ENCODE peak calls at places on chromosomes 6 and 20, in eight cellular contexts. One of them, this sample, is unnamed. For H3K36me3, the result is how much of the 10 kb centered on the place peaks cover.

GRCh38 chr6:26312096-26312463 is 52.9 kb upstream of the BTN3A2 start:
- DNase-seq in transverse colon: no peak
- DNase-seq in stomach: no peak
- DNase-seq in colonic mucosa: no peak
- DNase-seq in endothelial cell of umbilical vein: no peak
- DNase-seq in upper lobe of right lung: no peak
- DNase-seq in pancreas: no peak
- DNase-seq in hepatocyte: no peak
- DNase-seq in this sample: no peak

GRCh38 chr6:14639983-14640599 is 522.5 kb downstream of the CD83 start:
- DNase-seq in transverse colon: no peak
- DNase-seq in stomach: no peak
- DNase-seq in colonic mucosa: no peak
- DNase-seq in endothelial cell of umbilical vein: no peak
- DNase-seq in upper lobe of right lung: no peak
- DNase-seq in pancreas: no peak
- DNase-seq in hepatocyte: no peak
- DNase-seq in this sample: no peak

GRCh38 chr6:140921366-140922226 is 1211.1 kb upstream of the GJE1 start:
- DNase-seq in transverse colon: peak
- DNase-seq in stomach: no peak
- DNase-seq in colonic mucosa: no peak
- DNase-seq in endothelial cell of umbilical vein: peak
- DNase-seq in upper lobe of right lung: no peak
- DNase-seq in pancreas: no peak
- DNase-seq in hepatocyte: peak
- DNase-seq in this sample: no peak

GRCh38 chr20:25549866-25550477 is 35.4 kb downstream of the NINL start:
- DNase-seq in transverse colon: no peak
- DNase-seq in stomach: no peak
- DNase-seq in colonic mucosa: no peak
- DNase-seq in endothelial cell of umbilical vein: no peak
- DNase-seq in upper lobe of right lung: no peak
- DNase-seq in pancreas: no peak
- DNase-seq in hepatocyte: no peak
- DNase-seq in this sample: no peak

GRCh38 chr6:56718236-56718635 is 75.5 kb upstream of the DST start:
- DNase-seq in transverse colon: no peak
- DNase-seq in stomach: no peak
- DNase-seq in colonic mucosa: no peak
- DNase-seq in endothelial cell of umbilical vein: no peak
- DNase-seq in upper lobe of right lung: no peak
- DNase-seq in pancreas: no peak
- DNase-seq in hepatocyte: no peak
- DNase-seq in this sample: no peak

GRCh38 chr6:167781066-167781767 is 45.5 kb upstream of the AFDN start:
- DNase-seq in transverse colon: no peak
- DNase-seq in stomach: no peak
- DNase-seq in colonic mucosa: no peak
- DNase-seq in endothelial cell of umbilical vein: no peak
- DNase-seq in upper lobe of right lung: no peak
- DNase-seq in pancreas: peak
- DNase-seq in hepatocyte: peak
- DNase-seq in this sample: no peak

GRCh38 chr6:115220760-115221159 is 839.9 kb downstream of the FRK start:
- DNase-seq in transverse colon: no peak
- DNase-seq in stomach: no peak
- DNase-seq in colonic mucosa: no peak
- DNase-seq in endothelial cell of umbilical vein: no peak
- DNase-seq in upper lobe of right lung: no peak
- DNase-seq in pancreas: no peak
- DNase-seq in hepatocyte: no peak
- DNase-seq in this sample: no peak

GRCh38 chr6:25259756-25260155 is 19.4 kb upstream of the CARMIL1 start:
- DNase-seq in transverse colon: no peak
- DNase-seq in stomach: no peak
- DNase-seq in colonic mucosa: no peak
- DNase-seq in endothelial cell of umbilical vein: no peak
- DNase-seq in upper lobe of right lung: no peak
- DNase-seq in pancreas: no peak
- DNase-seq in hepatocyte: no peak
- DNase-seq in this sample: no peak

GRCh38 chr6:134288538-134289203 is 29.2 kb downstream of the SGK1 start:
- DNase-seq in transverse colon: no peak
- DNase-seq in stomach: no peak
- DNase-seq in colonic mucosa: no peak
- DNase-seq in endothelial cell of umbilical vein: peak
- DNase-seq in upper lobe of right lung: no peak
- DNase-seq in pancreas: no peak
- DNase-seq in hepatocyte: peak
- DNase-seq in this sample: no peak

GRCh38 chr6:108127826-108128225 is 38.0 kb upstream of the NR2E1 start:
- DNase-seq in transverse colon: no peak
- DNase-seq in stomach: no peak
- DNase-seq in colonic mucosa: no peak
- DNase-seq in endothelial cell of umbilical vein: no peak
- DNase-seq in upper lobe of right lung: no peak
- DNase-seq in pancreas: no peak
- DNase-seq in hepatocyte: peak
- DNase-seq in this sample: no peak

GRCh38 chr20:56247954-56248782 is at the start of gene MC3R:
- DNase-seq in transverse colon: peak
- DNase-seq in stomach: peak
- DNase-seq in colonic mucosa: peak
- DNase-seq in endothelial cell of umbilical vein: peak
- DNase-seq in upper lobe of right lung: peak
- DNase-seq in pancreas: peak
- DNase-seq in hepatocyte: peak
- DNase-seq in this sample: no peak

GRCh38 chr6:76774750-76775396 is 688.4 kb downstream of the HTR1B start:
- DNase-seq in transverse colon: no peak
- DNase-seq in stomach: peak
- DNase-seq in colonic mucosa: no peak
- DNase-seq in endothelial cell of umbilical vein: peak
- DNase-seq in upper lobe of right lung: no peak
- DNase-seq in pancreas: peak
- DNase-seq in hepatocyte: peak
- DNase-seq in this sample: no peak

GRCh38 chr6:122207794-122208193 is 191.7 kb upstream of the HSF2 start:
- DNase-seq in transverse colon: no peak
- DNase-seq in stomach: no peak
- DNase-seq in colonic mucosa: no peak
- DNase-seq in endothelial cell of umbilical vein: no peak
- DNase-seq in upper lobe of right lung: no peak
- DNase-seq in pancreas: no peak
- DNase-seq in hepatocyte: no peak
- DNase-seq in this sample: no peak

GRCh38 chr6:169248521-169248971 is 5.1 kb downstream of the THBS2 start:
- DNase-seq in transverse colon: no peak
- DNase-seq in stomach: peak
- DNase-seq in colonic mucosa: no peak
- DNase-seq in endothelial cell of umbilical vein: no peak
- DNase-seq in upper lobe of right lung: no peak
- DNase-seq in pancreas: no peak
- DNase-seq in hepatocyte: no peak
- DNase-seq in this sample: peak

GRCh38 chr6:42043787-42044475 is 6.4 kb upstream of the TAF8 start:
- DNase-seq in transverse colon: peak
- DNase-seq in stomach: peak
- DNase-seq in colonic mucosa: peak
- DNase-seq in endothelial cell of umbilical vein: peak
- DNase-seq in upper lobe of right lung: peak
- DNase-seq in pancreas: peak
- DNase-seq in hepatocyte: peak
- DNase-seq in this sample: peak
- H3K4me3 ChIP-seq in transverse colon: no peak
- H3K4me3 ChIP-seq in stomach: peak
- H3K4me3 ChIP-seq in colonic mucosa: no peak
- H3K4me3 ChIP-seq in endothelial cell of umbilical vein: no peak
- H3K4me3 ChIP-seq in upper lobe of right lung: peak
- H3K4me3 ChIP-seq in pancreas: no peak
- H3K4me3 ChIP-seq in hepatocyte: no peak
- H3K4me3 ChIP-seq in this sample: no peak

DNA sequence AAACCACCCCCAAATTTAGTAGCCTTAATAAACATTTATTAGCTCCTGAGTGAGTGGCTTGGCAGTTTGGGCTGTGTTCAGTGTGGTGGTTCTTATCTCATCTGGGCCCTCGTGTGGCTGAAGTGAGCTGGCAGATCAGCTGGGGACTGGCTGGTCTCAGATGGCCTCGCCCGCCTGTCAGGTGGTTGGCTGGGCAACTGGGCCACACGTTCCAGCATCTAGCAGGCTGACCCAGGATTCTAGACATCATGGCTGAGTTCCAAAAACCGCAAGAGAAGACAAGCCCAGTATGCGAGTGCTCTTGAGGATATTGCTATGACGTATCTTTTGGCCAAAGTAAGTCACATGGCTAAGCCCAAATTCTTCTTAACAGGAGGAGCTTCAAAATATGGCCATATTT is 28.9 kb downstream of the EIF2S2 start:
- DNase-seq in transverse colon: peak
- DNase-seq in stomach: peak
- DNase-seq in colonic mucosa: peak
- DNase-seq in endothelial cell of umbilical vein: peak
- DNase-seq in upper lobe of right lung: peak
- DNase-seq in pancreas: peak
- DNase-seq in hepatocyte: peak
- DNase-seq in this sample: peak
- H3K36me3 ChIP-seq in transverse colon: under half
- H3K36me3 ChIP-seq in stomach: half or more
- H3K36me3 ChIP-seq in colonic mucosa: under half
- H3K36me3 ChIP-seq in endothelial cell of umbilical vein: under half
- H3K36me3 ChIP-seq in upper lobe of right lung: half or more
- H3K36me3 ChIP-seq in pancreas: under half
- H3K36me3 ChIP-seq in hepatocyte: under half
- H3K36me3 ChIP-seq in this sample: under half

DNA sequence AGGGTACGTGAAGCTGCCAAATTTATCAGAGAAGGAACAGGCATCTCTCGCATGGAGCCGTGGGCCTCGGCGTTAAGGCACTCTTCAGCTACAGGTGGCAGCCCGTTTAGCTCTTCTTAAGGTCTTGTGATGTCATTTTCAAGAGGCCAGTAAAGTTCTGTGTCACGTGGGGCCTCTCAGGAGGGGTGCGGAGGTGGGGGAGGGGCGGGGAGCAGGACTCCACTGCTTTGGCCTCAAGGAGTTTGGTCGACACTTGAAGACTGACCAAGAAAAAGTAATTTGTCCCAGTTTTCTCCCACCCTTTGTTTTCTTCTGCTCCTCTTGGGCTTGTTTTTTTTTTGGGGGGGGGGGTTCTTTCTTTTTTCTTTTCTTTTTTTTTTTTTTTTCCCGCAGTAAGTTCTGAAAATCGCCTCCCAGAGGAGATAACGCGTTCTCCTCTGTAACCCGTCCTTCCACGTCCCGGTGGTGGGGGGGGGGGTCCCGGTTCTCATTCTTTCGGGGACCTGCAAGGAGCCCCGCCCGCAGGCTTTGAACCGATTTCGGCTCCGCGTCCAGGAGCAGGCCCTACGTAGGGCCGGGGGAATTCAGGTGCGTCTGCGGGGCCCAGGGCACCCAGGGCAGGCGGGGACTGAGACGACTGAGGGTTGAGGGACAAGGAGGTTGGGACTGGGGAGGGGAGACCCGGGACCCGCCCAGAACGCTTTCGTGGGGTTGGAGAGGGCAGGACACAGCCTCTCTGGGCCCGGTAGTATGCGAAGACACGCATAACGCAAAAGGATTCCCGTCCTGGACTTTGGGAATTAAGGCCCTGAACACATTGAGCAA is 26.0 kb downstream of the GPX6 start:
- DNase-seq in transverse colon: peak
- DNase-seq in stomach: peak
- DNase-seq in colonic mucosa: peak
- DNase-seq in endothelial cell of umbilical vein: peak
- DNase-seq in upper lobe of right lung: peak
- DNase-seq in pancreas: peak
- DNase-seq in hepatocyte: peak
- DNase-seq in this sample: no peak
- H3K4me3 ChIP-seq in transverse colon: peak
- H3K4me3 ChIP-seq in stomach: peak
- H3K4me3 ChIP-seq in colonic mucosa: no peak
- H3K4me3 ChIP-seq in endothelial cell of umbilical vein: peak
- H3K4me3 ChIP-seq in upper lobe of right lung: peak
- H3K4me3 ChIP-seq in pancreas: peak
- H3K4me3 ChIP-seq in hepatocyte: peak
- H3K4me3 ChIP-seq in this sample: no peak

DNA sequence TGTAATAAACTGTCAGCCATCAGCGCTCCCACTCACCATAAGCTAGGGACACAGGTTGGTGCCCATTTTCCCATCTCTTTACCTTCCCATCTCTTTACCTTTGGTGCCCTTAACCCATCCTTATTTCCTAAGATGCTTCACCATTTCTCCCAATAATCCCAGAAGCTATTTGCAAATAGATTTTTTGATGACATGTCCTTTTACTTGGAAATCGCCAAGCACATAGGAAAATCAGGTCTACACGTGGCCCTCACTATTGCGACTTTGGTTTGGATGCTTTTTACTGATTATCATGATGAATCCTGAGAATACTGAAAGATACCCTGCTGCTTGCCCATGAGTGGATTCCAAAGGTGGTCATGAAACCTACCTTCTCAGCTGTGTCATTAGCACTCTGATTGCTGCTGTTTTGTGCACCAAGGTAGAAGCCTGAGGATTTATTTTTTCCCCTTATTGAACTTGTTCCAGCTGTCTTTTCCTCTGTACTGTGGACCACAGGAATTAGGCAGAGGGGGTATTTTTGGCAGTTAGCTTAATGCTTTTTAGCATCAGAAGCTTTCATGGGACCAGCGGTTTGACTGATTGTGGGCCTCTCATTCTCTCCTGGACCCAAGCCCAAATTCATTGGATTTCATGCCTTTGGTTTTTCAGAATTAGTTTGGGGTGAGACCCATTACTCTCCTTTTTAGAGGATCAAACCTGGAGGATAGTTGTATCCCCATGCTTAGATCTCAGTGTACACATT is 229.6 kb upstream of the RIN2 start:
- DNase-seq in transverse colon: no peak
- DNase-seq in stomach: no peak
- DNase-seq in colonic mucosa: no peak
- DNase-seq in endothelial cell of umbilical vein: no peak
- DNase-seq in upper lobe of right lung: no peak
- DNase-seq in pancreas: no peak
- DNase-seq in hepatocyte: no peak
- DNase-seq in this sample: no peak
- H3K36me3 ChIP-seq in transverse colon: under half
- H3K36me3 ChIP-seq in stomach: under half
- H3K36me3 ChIP-seq in colonic mucosa: under half
- H3K36me3 ChIP-seq in endothelial cell of umbilical vein: under half
- H3K36me3 ChIP-seq in upper lobe of right lung: under half
- H3K36me3 ChIP-seq in pancreas: under half
- H3K36me3 ChIP-seq in hepatocyte: under half
- H3K36me3 ChIP-seq in this sample: under half

DNA sequence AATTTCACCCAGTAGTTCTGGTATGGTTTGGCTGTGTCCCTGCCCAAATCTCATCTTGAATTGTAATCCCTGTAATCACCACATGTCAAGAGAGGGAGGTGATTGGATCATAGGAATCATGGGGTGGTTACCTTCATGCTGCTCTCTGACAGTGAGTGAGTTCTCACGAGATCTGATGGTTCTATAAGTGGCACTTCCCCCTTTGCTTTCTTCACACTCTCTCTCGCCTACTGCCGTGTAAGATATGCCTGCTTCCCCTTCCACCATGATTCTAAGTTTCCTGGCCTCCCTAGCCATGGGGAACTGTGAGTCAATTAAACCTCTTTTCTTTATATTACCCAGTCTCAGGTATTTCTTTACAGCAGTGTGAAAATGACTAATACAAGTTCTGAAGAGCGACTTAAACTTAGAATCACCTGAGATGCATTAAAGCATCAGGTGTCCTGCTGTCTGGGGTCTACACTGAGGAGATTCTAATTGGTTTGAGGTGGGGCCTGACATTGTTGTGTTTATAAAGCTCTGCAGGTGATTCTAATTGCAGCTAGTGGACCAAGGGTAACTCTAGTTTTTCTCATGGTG is 82.1 kb upstream of the DTNBP1 start:
- DNase-seq in transverse colon: no peak
- DNase-seq in stomach: no peak
- DNase-seq in colonic mucosa: no peak
- DNase-seq in endothelial cell of umbilical vein: no peak
- DNase-seq in upper lobe of right lung: no peak
- DNase-seq in pancreas: no peak
- DNase-seq in hepatocyte: no peak
- DNase-seq in this sample: no peak
- H3K4me3 ChIP-seq in transverse colon: no peak
- H3K4me3 ChIP-seq in stomach: no peak
- H3K4me3 ChIP-seq in colonic mucosa: no peak
- H3K4me3 ChIP-seq in endothelial cell of umbilical vein: no peak
- H3K4me3 ChIP-seq in upper lobe of right lung: no peak
- H3K4me3 ChIP-seq in pancreas: no peak
- H3K4me3 ChIP-seq in hepatocyte: no peak
- H3K4me3 ChIP-seq in this sample: no peak

This sample was measured in aorta.